ENCODE peak calls at places on chromosome 6, in five cellular contexts. X is PC-9, C is HS-5, E is activated T-cell treated with anti-CD3 and anti-CD28 coated beads for 1 hour, H is BE2C. U is an unnamed sample.

GRCh38 chr6:141152951-141153350 is 979.8 kb upstream of the GJE1 start:
- DNase-seq in X (no peak), E (no peak), H (no peak), C (no peak), U (no peak)

GRCh38 chr6:14533446-14533845 is 415.9 kb downstream of the CD83 start:
- DNase-seq in E (no peak), X (no peak), H (no peak), C (no peak), U (no peak)

GRCh38 chr6:48670546-48670945 is 559.5 kb upstream of the PTCHD4 start:
- DNase-seq in E (no peak), C (no peak), X (no peak), H (no peak), U (no peak)

GRCh38 chr6:108944058-108944457 is 95.8 kb downstream of the ARMC2 start:
- DNase-seq in H (no peak), X (no peak), E (no peak), C (no peak), U (no peak)

GRCh38 chr6:85561750-85562357 is 31.8 kb downstream of the SNX14 start:
- DNase-seq in C (no peak), E (no peak), H (no peak), X (no peak), U (no peak)

GRCh38 chr6:104281370-104281769 is 578.3 kb downstream of the HACE1 start:
- DNase-seq in E (no peak), X (no peak), C (no peak), H (no peak), U (no peak)

GRCh38 chr6:75291331-75291730 is 6.7 kb upstream of the TMEM30A start:
- DNase-seq in X (no peak), C (no peak), E (no peak), H (no peak), U (no peak)

GRCh38 chr6:72856801-72857200 is 234.9 kb downstream of the KCNQ5 start:
- DNase-seq in E (no peak), H (no peak), C (no peak), X (no peak), U (no peak)

GRCh38 chr6:67880939-67881705 is 754.0 kb upstream of the ADGRB3 start:
- DNase-seq in X (no peak), C (no peak), E (no peak), H (no peak), U (no peak)

GRCh38 chr6:26330835-26331808 is 33.9 kb upstream of the BTN3A2 start:
- DNase-seq in C (no peak), X (peak), E (no peak), H (peak), U (no peak)

GRCh38 chr6:144417686-144418085 is 132.6 kb downstream of the UTRN start:
- DNase-seq in X (no peak), C (no peak), H (no peak), E (no peak), U (no peak)

GRCh38 chr6:84645563-84646266 is 118.7 kb downstream of the TBX18 start:
- DNase-seq in C (peak), E (no peak), H (peak), X (no peak), U (no peak)

GRCh38 chr6:3226422-3227362 is 761 bp downstream of the TUBB2B start:
- DNase-seq in C (no peak), H (peak), E (no peak), X (peak), U (no peak)

GRCh38 chr6:95517004-95517403 is 60.3 kb upstream of the MANEA start:
- DNase-seq in C (no peak), H (no peak), E (no peak), X (no peak), U (no peak)

GRCh38 chr6:89140347-89141159 is 5.3 kb upstream of the PM20D2 start:
- DNase-seq in H (no peak), C (no peak), X (no peak), E (no peak), U (no peak)

GRCh38 chr6:42512498-42513042 is 51.3 kb upstream of the UBR2 start:
- DNase-seq in X (no peak), H (no peak), E (no peak), C (no peak), U (no peak)

GRCh38 chr6:55437141-55437540 is 109.9 kb downstream of the GFRAL start:
- DNase-seq in C (no peak), X (no peak), E (no peak), H (no peak), U (no peak)

GRCh38 chr6:75337805-75338204 is 53.2 kb upstream of the TMEM30A start:
- DNase-seq in E (no peak), H (no peak), X (no peak), C (no peak), U (no peak)

GRCh38 chr6:14728396-14729024 is 517.4 kb upstream of the JARID2 start:
- DNase-seq in C (no peak), X (no peak), E (no peak), H (no peak), U (no peak)

GRCh38 chr6:148438593-148438992 is 96.0 kb downstream of the SASH1 start:
- DNase-seq in E (no peak), H (no peak), C (no peak), X (no peak), U (no peak)

GRCh38 chr6:139442188-139442625 is 67.8 kb upstream of the CITED2 start:
- DNase-seq in E (no peak), C (no peak), X (no peak), H (no peak), U (no peak)

GRCh38 chr6:101393291-101394251 is at the start of gene GRIK2:
- DNase-seq in X (peak), H (peak), C (peak), E (no peak), U (no peak)

GRCh38 chr6:132768051-132768517 is 10.4 kb upstream of the VNN2 start:
- DNase-seq in H (peak), E (no peak), C (no peak), X (peak), U (peak)

U was measured in NK-92 treated with Interleukin-12 subunit alpha and Interleukin-12 subunit beta, amount 100 ng/mL, for 24 hours.